ENCODE peak calls at places on chromosome 22, in eight cellular contexts. P is left ventricle myocardium inferior; N is hippocampal formation; A is colonic mucosa; K is bronchial epithelial cell; M is activated naive CD8-positive, alpha-beta T cell treated with anti-CD3 and anti-CD28 coated beads, Interleukin-2, amount 50 U/mL, for 24 hours; E is SK-MEL-5; R is neuronal stem cell. J is an unnamed sample.

GRCh38 chr22:45202333-45203149 is 38.2 kb downstream of the KIAA0930 start:
- DNase-seq in E (peak), M (no peak), A (no peak), P (no peak), R (no peak), N (no peak), K (no peak), J (no peak)

GRCh38 chr22:49756656-49757055 is 71.0 kb downstream of the BRD1 start:
- DNase-seq in K (no peak), P (peak), R (no peak), N (no peak), E (no peak), M (no peak), A (no peak), J (no peak)

GRCh38 chr22:19516378-19517170 is 7.6 kb downstream of the CLDN5 start:
- DNase-seq in M (no peak), A (no peak), N (no peak), E (no peak), R (no peak), K (no peak), P (no peak), J (no peak)

GRCh38 chr22:49425356-49425755 is 402.3 kb downstream of the BRD1 start:
- DNase-seq in N (no peak), M (no peak), E (no peak), P (no peak), K (no peak), R (no peak), A (no peak), J (no peak)

GRCh38 chr22:22167791-22168189 is 76.8 kb upstream of the VPREB1 start:
- DNase-seq in A (no peak), M (no peak), R (no peak), K (no peak), P (no peak), N (no peak), E (no peak), J (no peak)

GRCh38 chr22:41523464-41524221 is 20.6 kb downstream of the POLR3H start:
- DNase-seq in P (peak), M (no peak), R (no peak), N (no peak), E (peak), K (no peak), A (no peak), J (peak)

GRCh38 chr22:18008136-18008535 is 16.2 kb downstream of the MICAL3 start:
- DNase-seq in P (no peak), M (no peak), E (peak), N (no peak), K (no peak), R (no peak), A (no peak), J (no peak)

GRCh38 chr22:50460942-50461341 is 13.9 kb downstream of the SBF1 start:
- DNase-seq in M (no peak), N (no peak), P (no peak), R (no peak), A (peak), E (no peak), K (peak), J (no peak)

GRCh38 chr22:45164217-45165123 is 745 bp downstream of the NUP50 start:
- DNase-seq in N (no peak), R (peak), P (peak), E (no peak), M (peak), K (no peak), A (peak), J (no peak)

GRCh38 chr22:49351761-49352221 is 475.9 kb downstream of the BRD1 start:
- DNase-seq in N (no peak), E (no peak), P (no peak), A (no peak), R (no peak), M (no peak), K (no peak), J (no peak)

GRCh38 chr22:22720724-22721261 is 76.4 kb downstream of the GGTLC2 start:
- DNase-seq in P (no peak), N (no peak), R (no peak), K (peak), M (no peak), A (no peak), E (no peak), J (no peak)